ENCODE peak calls at places on chromosomes 3 and 15, in five cellular contexts. S is A673, V is fibroblast of lung, B is MM.1S, Y is GM23338. C is an unnamed sample.

GRCh38 chr15:57367556-57367955 is 8.7 kb upstream of the CGNL1 start:
- DNase-seq in S (no peak), V (peak; percentile 34), B (no peak), Y (no peak), C (no peak)

GRCh38 chr3:185796431-185797107 is 28.3 kb downstream of the IGF2BP2 start:
- DNase-seq in S (no peak), V (peak; percentile 86), B (no peak), Y (no peak), C (peak; percentile 100)

GRCh38 chr15:49906976-49907375 is 212.1 kb downstream of the ATP8B4 start:
- DNase-seq in S (no peak), V (no peak), B (no peak), Y (no peak), C (no peak)

GRCh38 chr3:152961323-152961722 is 126.4 kb downstream of the P2RY1 start:
- DNase-seq in S (peak; percentile 58), V (peak; percentile 5), B (peak; percentile 40), Y (peak; percentile 57), C (peak; percentile 78)

GRCh38 chr15:85748729-85749128 is 46.0 kb downstream of the KLHL25 start:
- DNase-seq in S (no peak), V (no peak), B (no peak), Y (peak; percentile 69), C (no peak)

GRCh38 chr3:171328419-171329082 is 131.7 kb downstream of the TNIK start:
- DNase-seq in S (peak; percentile 71), V (no peak), B (no peak), Y (peak; percentile 76), C (peak; percentile 48)

GRCh38 chr15:51051776-51052175 is 42.9 kb downstream of the TNFAIP8L3 start:
- DNase-seq in S (peak; percentile 5), V (peak; percentile 18), B (no peak), Y (no peak), C (no peak)

GRCh38 chr3:46396129-46396528 is 10.7 kb downstream of the CCR5AS start:
- DNase-seq in S (no peak), V (no peak), B (peak; percentile 71), Y (no peak), C (no peak)

GRCh38 chr15:73366766-73367623 is 1.8 kb downstream of the HCN4 start:
- DNase-seq in S (no peak), V (no peak), B (no peak), Y (peak; percentile 65), C (no peak)

GRCh38 chr15:25891108-25891507 is 28.0 kb upstream of the ATP10A start:
- DNase-seq in S (no peak), V (no peak), B (no peak), Y (no peak), C (peak; percentile 72)

GRCh38 chr3:124923833-124924232 is 10.7 kb downstream of the MUC13 start:
- DNase-seq in S (no peak), V (no peak), B (no peak), Y (peak; percentile 39), C (no peak)

GRCh38 chr15:78684645-78685044 is 43.6 kb upstream of the CHRNB4 start:
- DNase-seq in S (peak; percentile 76), V (no peak), B (no peak), Y (no peak), C (peak; percentile 19)

GRCh38 chr3:157572559-157573270 is 69.5 kb upstream of the VEPH1 start:
- DNase-seq in S (peak; percentile 71), V (peak; percentile 46), B (peak; percentile 56), Y (peak; percentile 88), C (peak; percentile 81)

GRCh38 chr15:68629519-68630204 is 50.9 kb downstream of the CORO2B start:
- DNase-seq in S (no peak), V (no peak), B (no peak), Y (no peak), C (no peak)

GRCh38 chr15:29183071-29183831 is 86.4 kb downstream of the NSMCE3 start:
- DNase-seq in S (peak; percentile 70), V (no peak), B (no peak), Y (peak; percentile 5), C (peak; percentile 75)

GRCh38 chr3:107884719-107885460 is 205.9 kb downstream of the CD47 start:
- DNase-seq in S (peak; percentile 35), V (peak; percentile 76), B (no peak), Y (peak; percentile 31), C (peak; percentile 86)

GRCh38 chr15:25798207-25798931 is 64.8 kb downstream of the ATP10A start:
- DNase-seq in S (no peak), V (peak; percentile 57), B (no peak), Y (no peak), C (no peak)

GRCh38 chr3:172517859-172518466 is 5.3 kb downstream of the TNFSF10 start:
- DNase-seq in S (no peak), V (no peak), B (no peak), Y (no peak), C (no peak)

GRCh38 chr15:25058080-25058785 is 103.4 kb downstream of the SNRPN start:
- DNase-seq in S (no peak), V (no peak), B (no peak), Y (no peak), C (no peak)

GRCh38 chr3:15665510-15666150 is 64.1 kb downstream of the BTD start:
- DNase-seq in S (no peak), V (no peak), B (no peak), Y (no peak), C (peak; percentile 5)

GRCh38 chr3:120113128-120114116 is 19.2 kb upstream of the GSK3B start:
- DNase-seq in S (no peak), V (peak; percentile 76), B (no peak), Y (no peak), C (peak; percentile 98)

GRCh38 chr3:64550745-64551144 is 137.1 kb downstream of the ADAMTS9 start:
- DNase-seq in S (no peak), V (no peak), B (no peak), Y (no peak), C (no peak)

GRCh38 chr15:87793736-87794135 is 462.8 kb downstream of the NTRK3 start:
- DNase-seq in S (no peak), V (no peak), B (no peak), Y (no peak), C (no peak)

GRCh38 chr15:88701561-88702095 is 62.8 kb downstream of the ISG20 start:
- DNase-seq in S (no peak), V (no peak), B (peak; percentile 45), Y (peak; percentile 69), C (peak; percentile 47)

GRCh38 chr15:34470892-34471291 is 33.3 kb upstream of the GOLGA8A start:
- DNase-seq in S (no peak), V (no peak), B (no peak), Y (no peak), C (no peak)

GRCh38 chr3:136778865-136779264 is 26.7 kb upstream of the STAG1 start:
- DNase-seq in S (no peak), V (peak; percentile 81), B (no peak), Y (no peak), C (no peak)

GRCh38 chr3:139982404-139982803 is 47.4 kb downstream of the CLSTN2 start:
- DNase-seq in S (peak; percentile 16), V (no peak), B (no peak), Y (peak; percentile 17), C (no peak)

GRCh38 chr15:92510163-92510882 is 116.6 kb downstream of the ST8SIA2 start:
- DNase-seq in S (peak; percentile 69), V (peak; percentile 81), B (no peak), Y (peak; percentile 92), C (peak; percentile 5)

GRCh38 chr3:185070491-185071335 is 82.1 kb downstream of the C3orf70 start:
- DNase-seq in S (peak; percentile 12), V (peak; percentile 6), B (no peak), Y (peak; percentile 73), C (peak; percentile 46)

DNA sequence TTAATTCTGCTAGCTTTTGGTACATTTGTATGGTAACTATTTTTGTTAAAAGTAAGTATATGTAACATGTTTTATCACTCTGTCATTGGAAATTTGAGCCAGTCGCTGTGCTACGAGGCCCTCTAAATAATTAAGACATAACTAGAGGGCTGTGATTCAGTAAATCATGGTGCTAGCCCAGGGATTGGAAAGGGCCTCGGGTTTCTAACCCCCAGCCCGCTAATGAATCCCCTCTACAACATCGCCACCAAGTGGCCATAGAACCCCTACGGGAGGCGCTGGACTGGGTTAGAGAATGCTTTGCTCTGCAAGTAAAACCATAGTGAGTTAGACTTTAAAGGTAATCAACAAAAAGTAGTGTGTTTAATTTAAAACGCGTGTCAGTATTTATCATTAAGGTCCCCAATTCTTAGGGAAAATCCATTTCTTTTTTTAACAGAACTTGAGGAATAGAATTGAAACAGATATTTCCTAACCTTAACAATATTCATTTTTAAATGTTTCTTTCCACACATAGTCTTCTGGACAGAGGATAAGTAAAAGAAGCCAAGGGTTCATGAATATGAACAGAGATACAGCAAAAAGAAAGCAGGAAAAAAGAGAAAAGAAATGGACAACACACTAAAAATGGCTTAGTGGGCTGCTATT is 744.7 kb downstream of the EPHA3 start:
- DNase-seq in S (peak; percentile 92), V (peak; percentile 24), B (no peak), Y (peak; percentile 91), C (peak; percentile 76)
- TF ChIP-seq CTCF in S (peak; percentile 95), V (peak; percentile 85), B (peak; percentile 22), Y (peak; percentile 96), C (peak; percentile 92)

DNA sequence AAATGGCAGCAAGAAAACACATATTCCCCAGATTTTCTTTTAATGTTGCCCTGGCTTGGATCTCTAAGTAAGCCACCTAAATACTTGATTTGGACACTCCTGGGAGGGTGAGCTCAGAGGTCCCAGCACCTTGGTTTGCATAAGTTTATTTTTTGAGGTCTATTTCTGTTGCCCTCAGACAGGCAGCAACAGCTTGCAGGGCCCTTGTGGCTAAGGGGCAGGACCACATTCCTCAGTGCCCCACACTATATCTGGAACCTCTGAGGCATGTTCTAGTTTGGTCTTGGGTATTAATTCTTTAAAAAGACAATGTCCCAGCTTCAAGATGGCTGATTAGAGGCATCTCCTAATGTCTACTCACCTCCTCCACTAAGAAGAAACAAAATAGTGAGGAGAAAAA is 57.5 kb downstream of the IGSF11 start:
- DNase-seq in S (no peak), V (no peak), B (peak; percentile 13), Y (no peak), C (no peak)
- TF ChIP-seq EZH2 in S (no peak), V (no peak), B (no peak), Y (no peak), C (no peak)

GRCh38 chr3:194985031-194985578 is 285.9 kb downstream of the XXYLT1 start:
- DNase-seq in S (peak; percentile 26), V (peak; percentile 66), B (no peak), Y (peak; percentile 90), C (peak; percentile 86)
- TF ChIP-seq CTCF in S (peak; percentile 17), V (peak; percentile 47), B (no peak), Y (peak; percentile 35), C (peak; percentile 68)

DNA sequence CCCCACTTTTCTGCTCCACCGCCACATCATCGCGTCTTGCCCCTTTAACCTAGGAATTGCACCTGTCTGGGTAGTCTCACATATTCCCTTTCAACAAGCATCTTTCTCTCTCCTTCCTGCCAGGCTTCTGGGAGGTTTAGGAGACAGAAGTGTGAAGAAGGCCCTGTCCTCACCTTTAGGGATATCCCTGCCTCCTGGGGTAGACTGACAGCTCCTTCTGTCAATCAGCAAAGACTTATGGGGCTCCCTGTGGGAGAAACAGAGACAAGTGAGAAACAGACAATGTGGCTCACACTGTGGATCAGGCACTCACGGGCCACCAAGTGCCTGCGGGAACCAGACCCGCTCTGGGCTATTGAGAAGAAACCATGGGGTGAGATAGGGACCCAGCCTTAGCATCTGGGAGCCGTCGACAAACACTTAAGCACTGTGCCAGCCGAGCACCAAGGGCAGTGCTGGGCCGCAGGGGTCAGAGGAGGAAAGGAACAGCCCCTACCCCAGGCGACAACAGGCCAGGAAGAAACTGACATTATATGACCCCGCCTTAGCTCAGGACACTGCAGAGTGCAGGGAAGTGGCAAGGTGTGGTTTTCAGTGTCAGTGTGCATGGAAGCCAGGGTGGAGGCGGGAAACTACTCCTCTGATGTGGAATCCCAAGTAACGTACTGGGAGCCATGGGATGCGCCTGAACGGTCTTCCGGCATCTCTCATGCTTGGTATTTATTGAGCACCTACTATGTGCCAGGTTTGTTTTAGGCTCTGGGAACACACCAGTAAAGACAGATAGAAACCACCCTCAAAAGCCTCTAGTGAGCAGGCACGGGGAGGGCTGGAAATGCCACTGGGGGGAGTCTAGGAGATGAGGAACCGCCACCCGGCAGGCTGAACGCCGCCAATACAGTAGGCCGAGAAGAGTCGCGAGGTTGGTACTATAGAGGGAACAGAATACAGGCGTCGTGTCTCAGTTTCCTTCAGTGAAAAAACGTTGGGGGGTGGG is 1.8 kb downstream of the EFCC1 start:
- DNase-seq in S (no peak), V (no peak), B (no peak), Y (no peak), C (no peak)
- TF ChIP-seq EZH2 in S (no peak), V (peak; percentile 27), B (no peak), Y (peak; percentile 80), C (no peak)